ENCODE peak calls at places on chromosomes 4 and X, in eight cellular contexts. X, Z, U, O, K, T, G and H are unnamed samples.

GRCh38 chrX:135383249-135383648 is 38.5 kb upstream of the SMIM10L2A start:
- DNase-seq in X (no peak), Z (no peak), U (no peak), O (no peak), K (no peak), T (no peak), G (no peak), H (no peak)

GRCh38 chrX:64885850-64886249 is 90.4 kb downstream of the ZC4H2 start:
- DNase-seq in X (no peak), Z (no peak), U (peak), O (no peak), K (no peak), T (no peak), G (peak), H (no peak)

GRCh38 chr4:175109933-175110332 is 191.8 kb downstream of the ADAM29 start:
- DNase-seq in X (no peak), Z (no peak), U (peak), O (no peak), K (no peak), T (no peak), G (no peak), H (no peak)

GRCh38 chr4:114384629-114385028 is 214.0 kb upstream of the UGT8 start:
- DNase-seq in X (peak), Z (no peak), U (peak), O (no peak), K (no peak), T (peak), G (no peak), H (no peak)

GRCh38 chrX:84046403-84046984 is 141.5 kb downstream of the RPS6KA6 start:
- DNase-seq in X (peak), Z (no peak), U (peak), O (peak), K (no peak), T (peak), G (no peak), H (peak)

GRCh38 chr4:88865051-88865450 is 167.4 kb upstream of the NAP1L5 start:
- DNase-seq in X (no peak), Z (no peak), U (no peak), O (no peak), K (no peak), T (peak), G (no peak), H (no peak)

GRCh38 chr4:8439914-8440490 is 521 bp downstream of the ACOX3 start:
- DNase-seq in X (no peak), Z (peak), U (peak), O (no peak), K (no peak), T (no peak), G (peak), H (no peak)

GRCh38 chrX:98141466-98141865 is 1257.8 kb downstream of the RPA4 start:
- DNase-seq in X (no peak), Z (no peak), U (no peak), O (no peak), K (no peak), T (no peak), G (no peak), H (no peak)

GRCh38 chr4:56733352-56733751 is 52.3 kb upstream of the HOPX start:
- DNase-seq in X (no peak), Z (no peak), U (no peak), O (no peak), K (no peak), T (no peak), G (no peak), H (no peak)

GRCh38 chr4:98946359-98946758 is 17.4 kb upstream of the EIF4E start:
- DNase-seq in X (no peak), Z (no peak), U (no peak), O (no peak), K (no peak), T (no peak), G (no peak), H (no peak)

GRCh38 chr4:36349904-36350554 is 68.6 kb downstream of the DTHD1 start:
- DNase-seq in X (no peak), Z (no peak), U (no peak), O (no peak), K (no peak), T (peak), G (no peak), H (no peak)

GRCh38 chr4:20615492-20616136 is 84.6 kb upstream of the PACRGL start:
- DNase-seq in X (peak), Z (no peak), U (no peak), O (no peak), K (no peak), T (no peak), G (no peak), H (no peak)

GRCh38 chrX:72272868-72273267 is 4.2 kb downstream of the RPS4X start:
- DNase-seq in X (no peak), Z (no peak), U (no peak), O (no peak), K (no peak), T (peak), G (no peak), H (no peak)

GRCh38 chr4:94525993-94526740 is 74.4 kb downstream of the PDLIM5 start:
- DNase-seq in X (no peak), Z (no peak), U (peak), O (no peak), K (no peak), T (peak), G (no peak), H (no peak)

GRCh38 chr4:125847518-125847917 is 532.8 kb downstream of the FAT4 start:
- DNase-seq in X (no peak), Z (no peak), U (no peak), O (no peak), K (no peak), T (no peak), G (no peak), H (no peak)

GRCh38 chrX:132046533-132046932 is 23.4 kb downstream of the STK26 start:
- DNase-seq in X (no peak), Z (no peak), U (no peak), O (no peak), K (no peak), T (no peak), G (no peak), H (no peak)

GRCh38 chr4:40314951-40315350 is 20.2 kb upstream of the CHRNA9 start:
- DNase-seq in X (no peak), Z (no peak), U (no peak), O (no peak), K (no peak), T (no peak), G (no peak), H (no peak)

GRCh38 chr4:133624744-133625143 is 475.6 kb downstream of the PCDH10 start:
- DNase-seq in X (peak), Z (no peak), U (no peak), O (no peak), K (no peak), T (peak), G (no peak), H (no peak)

GRCh38 chr4:82984459-82984858 is 26.2 kb downstream of the LIN54 start:
- DNase-seq in X (no peak), Z (no peak), U (no peak), O (no peak), K (no peak), T (peak), G (no peak), H (no peak)

GRCh38 chr4:47662975-47663374 is 174.9 kb downstream of the CORIN start:
- DNase-seq in X (peak), Z (no peak), U (peak), O (no peak), K (no peak), T (no peak), G (no peak), H (no peak)

GRCh38 chr4:14582658-14583057 is 419.6 kb upstream of the CPEB2 start:
- DNase-seq in X (no peak), Z (no peak), U (peak), O (no peak), K (no peak), T (no peak), G (no peak), H (no peak)

GRCh38 chrX:9676311-9676710 is 89.3 kb downstream of the GPR143 start:
- DNase-seq in X (no peak), Z (no peak), U (no peak), O (no peak), K (no peak), T (peak), G (no peak), H (no peak)

GRCh38 chr4:71290074-71290473 is 48.7 kb upstream of the SLC4A4 start:
- DNase-seq in X (no peak), Z (no peak), U (no peak), O (no peak), K (no peak), T (peak), G (no peak), H (no peak)

GRCh38 chr4:146648384-146648783 is 9.7 kb downstream of the POU4F2 start:
- DNase-seq in X (no peak), Z (no peak), U (no peak), O (no peak), K (no peak), T (no peak), G (no peak), H (no peak)

GRCh38 chr4:116515959-116516358 is 569.4 kb downstream of the TRAM1L1 start:
- DNase-seq in X (peak), Z (no peak), U (no peak), O (no peak), K (no peak), T (no peak), G (no peak), H (no peak)

GRCh38 chr4:139913398-139913990 is 240.5 kb downstream of the MAML3 start:
- DNase-seq in X (no peak), Z (no peak), U (no peak), O (peak), K (no peak), T (peak), G (no peak), H (no peak)

GRCh38 chrX:41759817-41760216 is 35.8 kb downstream of the GPR82 start:
- DNase-seq in X (no peak), Z (no peak), U (peak), O (no peak), K (no peak), T (peak), G (no peak), H (no peak)

GRCh38 chrX:42248226-42248625 is 324.9 kb upstream of the CASK start:
- DNase-seq in X (no peak), Z (no peak), U (no peak), O (no peak), K (no peak), T (no peak), G (no peak), H (no peak)

DNA sequence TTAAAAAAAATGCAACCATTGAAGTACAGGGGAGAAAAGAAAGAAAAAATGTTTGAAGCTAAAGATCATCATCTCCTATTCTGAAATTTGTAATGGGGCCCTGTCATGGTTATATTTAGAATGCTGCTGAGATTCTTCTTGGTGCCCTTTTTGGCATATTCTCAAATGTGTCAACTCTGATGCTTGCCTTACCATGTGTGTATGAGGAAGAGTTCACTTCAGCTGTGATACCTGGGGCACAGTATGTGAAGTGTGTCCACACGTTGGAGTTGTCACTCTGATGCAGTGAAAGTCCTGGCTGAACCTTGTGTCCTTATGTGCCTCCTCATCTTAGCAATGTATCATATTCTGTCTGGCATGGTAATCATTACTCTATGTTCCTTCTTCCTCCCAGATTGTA is 377.9 kb downstream of the RAPGEF2 start:
- DNase-seq in X (no peak), Z (no peak), U (no peak), O (no peak), K (no peak), T (no peak), G (no peak), H (no peak)
- TF ChIP-seq CTCF in X (no peak), Z (no peak), U (no peak), O (no peak), K (no peak), T (no peak), G (no peak), H (no peak)

GRCh38 chr4:52106142-52106541 is 55.0 kb downstream of the SPATA18 start:
- DNase-seq in X (no peak), Z (no peak), U (no peak), O (no peak), K (no peak), T (no peak), G (no peak), H (no peak)

GRCh38 chr4:52107336-52107735 is 56.2 kb downstream of the SPATA18 start:
- DNase-seq in X (no peak), Z (no peak), U (no peak), O (no peak), K (no peak), T (peak), G (no peak), H (no peak)

GRCh38 chr4:52110171-52110570 is 59.1 kb downstream of the SPATA18 start:
- DNase-seq in X (no peak), Z (no peak), U (no peak), O (no peak), K (no peak), T (no peak), G (no peak), H (no peak)

GRCh38 chr4:52106701-52107100 is 55.6 kb downstream of the SPATA18 start:
- DNase-seq in X (no peak), Z (no peak), U (no peak), O (no peak), K (no peak), T (no peak), G (no peak), H (no peak)

DNA sequence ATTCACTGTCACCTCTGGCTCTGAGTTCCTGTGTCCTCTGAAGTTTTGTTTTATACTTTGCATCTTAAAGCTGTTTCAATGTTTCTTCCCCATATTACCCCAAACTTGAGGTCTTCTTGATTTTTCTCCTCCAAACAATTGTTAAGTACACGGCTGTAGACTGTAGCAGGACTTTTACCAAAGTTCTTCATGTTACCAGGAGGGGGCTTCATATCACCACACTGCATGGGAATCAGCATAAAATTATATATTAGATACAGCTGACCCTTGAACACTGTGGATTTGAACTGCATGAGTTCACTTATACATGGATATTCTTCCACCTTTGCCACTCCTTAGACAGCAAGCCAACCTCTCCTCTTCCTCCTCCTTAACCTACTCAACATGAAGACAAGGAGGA is 56.6 kb downstream of the SPATA18 start:
- DNase-seq in X (no peak), Z (no peak), U (no peak), O (no peak), K (no peak), T (no peak), G (no peak), H (no peak)
- TF ChIP-seq CTCF in X (no peak), Z (no peak), U (no peak), O (no peak), K (peak), T (peak), G (no peak), H (peak)

GRCh38 chrX:15129412-15129811 is 140.5 kb downstream of the ASB9 start:
- DNase-seq in X (no peak), Z (no peak), U (no peak), O (no peak), K (no peak), T (no peak), G (no peak), H (no peak)

GRCh38 chrX:15128838-15129237 is 141.0 kb downstream of the ASB9 start:
- DNase-seq in X (no peak), Z (no peak), U (no peak), O (no peak), K (no peak), T (no peak), G (no peak), H (no peak)

GRCh38 chrX:15127010-15127409 is 142.9 kb downstream of the ASB9 start:
- DNase-seq in X (no peak), Z (no peak), U (no peak), O (no peak), K (no peak), T (no peak), G (no peak), H (no peak)
- TF ChIP-seq CTCF in X (no peak), Z (no peak), U (no peak), O (no peak), K (no peak), T (peak), G (no peak), H (no peak)

GRCh38 chr4:118012142-118012541 is 22.1 kb upstream of the NDST3 start:
- DNase-seq in X (no peak), Z (no peak), U (peak), O (no peak), K (no peak), T (peak), G (no peak), H (no peak)
- TF ChIP-seq CTCF in X (no peak), Z (no peak), U (peak), O (no peak), K (no peak), T (peak), G (no peak), H (peak)